ENCODE peak calls at places on chromosomes 12 and 14, in ten cellular contexts. R, A, J, M, E, O, Y, V, N and C are unnamed samples.

GRCh38 chr12:12882288-12882687 is 9.1 kb upstream of the GPRC5A start:
- DNase-seq in V (no peak), M (no peak), J (no peak), A (no peak), Y (no peak), R (no peak), E (no peak), N (no peak), O (no peak), C (no peak)

GRCh38 chr14:89013098-89013504 is 188.7 kb downstream of the TTC8 start:
- DNase-seq in E (peak; percentile 43), J (no peak), N (no peak), A (no peak), R (peak; percentile 90), V (peak; percentile 30), M (peak; percentile 80), Y (peak; percentile 82), O (peak; percentile 11), C (no peak)

GRCh38 chr14:51924600-51924999 is 64.2 kb downstream of the GNG2 start:
- DNase-seq in R (no peak), M (no peak), A (no peak), V (no peak), J (no peak), E (no peak), Y (no peak), O (no peak), N (no peak), C (no peak)

GRCh38 chr12:122866379-122866778 is 29.5 kb downstream of the VPS37B start:
- DNase-seq in N (no peak), Y (no peak), J (no peak), R (peak; percentile 74), M (no peak), E (no peak), V (no peak), A (no peak), O (no peak), C (no peak)

GRCh38 chr12:107884769-107885694 is 110.5 kb downstream of the ASCL4 start:
- DNase-seq in N (peak; percentile 32), A (peak; percentile 74), R (peak; percentile 58), Y (peak; percentile 53), E (peak; percentile 79), M (peak; percentile 82), J (peak; percentile 46), V (peak; percentile 78), O (peak; percentile 49), C (no peak)

GRCh38 chr12:70242695-70243509 is at the start of gene CNOT2:
- DNase-seq in N (peak; percentile 91), Y (peak; percentile 92), O (peak; percentile 93), A (peak; percentile 90), J (peak; percentile 89), E (peak; percentile 97), R (peak; percentile 85), M (peak; percentile 95), V (peak; percentile 95), C (no peak)

GRCh38 chr14:83071888-83072501 is 1538.3 kb upstream of the SEL1L start:
- DNase-seq in J (no peak), A (no peak), M (peak; percentile 67), N (no peak), R (peak; percentile 18), V (peak; percentile 10), E (peak; percentile 5), O (peak; percentile 19), Y (no peak), C (peak; percentile 26)

GRCh38 chr12:18250313-18250916 is 10.9 kb upstream of the PIK3C2G start:
- DNase-seq in J (peak; percentile 93), Y (peak; percentile 38), M (peak; percentile 79), A (peak; percentile 26), O (peak; percentile 76), E (peak; percentile 84), N (peak; percentile 60), V (peak; percentile 93), R (peak; percentile 59), C (peak; percentile 73)

GRCh38 chr14:89618309-89618708 is 201.3 kb upstream of the FOXN3 start:
- DNase-seq in A (peak; percentile 38), V (peak; percentile 66), E (peak; percentile 64), O (no peak), M (no peak), Y (peak; percentile 40), J (no peak), R (peak; percentile 12), N (peak; percentile 24), C (no peak)

GRCh38 chr12:81759215-81759991 is at the start of gene PPFIA2:
- DNase-seq in Y (peak; percentile 18), V (peak; percentile 50), R (no peak), J (peak; percentile 40), O (peak; percentile 4), E (peak; percentile 42), M (no peak), N (peak; percentile 71), A (peak; percentile 60), C (peak; percentile 14)

GRCh38 chr12:110266980-110267620 is 13.9 kb upstream of the ATP2A2 start:
- DNase-seq in J (no peak), O (peak; percentile 74), M (no peak), R (no peak), N (peak; percentile 77), Y (no peak), A (peak; percentile 53), E (peak; percentile 88), V (peak; percentile 79), C (no peak)

GRCh38 chr14:105026033-105026785 is 5.3 kb upstream of the CDCA4 start:
- DNase-seq in N (peak; percentile 91), O (peak; percentile 70), M (no peak), Y (no peak), A (no peak), R (no peak), J (no peak), E (peak; percentile 68), V (no peak), C (no peak)

GRCh38 chr14:54489318-54489683 is 521 bp upstream of the GMFB start:
- DNase-seq in A (no peak), O (no peak), Y (no peak), E (no peak), R (no peak), V (no peak), N (no peak), M (no peak), J (no peak), C (no peak)

GRCh38 chr12:54486173-54486867 is 11.2 kb upstream of the NCKAP1L start:
- DNase-seq in A (no peak), E (no peak), M (peak; percentile 57), N (no peak), V (no peak), R (no peak), J (no peak), Y (no peak), O (no peak), C (no peak)

GRCh38 chr12:104494816-104495158 is 38.0 kb downstream of the CHST11 start:
- DNase-seq in O (no peak), V (peak; percentile 8), R (no peak), M (no peak), E (peak; percentile 40), Y (no peak), N (no peak), A (no peak), J (no peak), C (no peak)

GRCh38 chr12:10307630-10308029 is at the start of gene KLRD1:
- DNase-seq in N (peak; percentile 22), R (no peak), E (peak; percentile 32), V (no peak), J (no peak), O (no peak), Y (no peak), A (no peak), M (no peak), C (no peak)

GRCh38 chr14:71714225-71714624 is 218.0 kb upstream of the RGS6 start:
- DNase-seq in M (no peak), V (peak; percentile 95), E (peak; percentile 95), Y (no peak), R (no peak), J (no peak), A (no peak), O (peak; percentile 90), N (peak; percentile 97), C (no peak)

GRCh38 chr12:97837401-97837800 is 374.8 kb downstream of the RMST start:
- DNase-seq in E (peak; percentile 31), O (no peak), M (no peak), A (no peak), N (peak; percentile 67), J (no peak), V (no peak), R (no peak), Y (no peak), C (no peak)

GRCh38 chr14:63046339-63047268 is 1.3 kb upstream of the KCNH5 start:
- DNase-seq in R (peak; percentile 17), M (no peak), N (no peak), V (no peak), A (peak; percentile 9), J (peak; percentile 16), Y (no peak), E (no peak), O (no peak), C (no peak)

GRCh38 chr14:33972522-33973162 is 21.8 kb upstream of the EGLN3 start:
- DNase-seq in N (no peak), O (no peak), V (no peak), R (no peak), E (no peak), A (no peak), M (no peak), Y (no peak), J (no peak), C (no peak)
- H3K9ac ChIP-seq in N (no peak overlapping the region), O (no peak overlapping the region), V (no peak overlapping the region), R (no peak overlapping the region), E (no peak overlapping the region), A (no peak overlapping the region), M (no peak overlapping the region), Y (no peak overlapping the region), J (no peak overlapping the region), C (no peak overlapping the region)

GRCh38 chr14:97219356-97220017 is 422.3 kb downstream of the VRK1 start:
- DNase-seq in M (no peak), J (no peak), V (no peak), R (no peak), Y (no peak), N (no peak), O (no peak), E (no peak), A (peak; percentile 10), C (no peak)
- H3K9ac ChIP-seq in M (no peak overlapping the region), J (peak overlapping the region; percentile 80), V (peak overlapping the region; percentile 39), R (no peak overlapping the region), Y (no peak overlapping the region), N (no peak overlapping the region), O (no peak overlapping the region), E (no peak overlapping the region), A (no peak overlapping the region), C (peak overlapping the region; percentile 98)

GRCh38 chr14:99660006-99660566 is 15.2 kb downstream of the HHIPL1 start:
- DNase-seq in M (no peak), V (no peak), N (no peak), R (no peak), A (no peak), O (no peak), E (peak; percentile 26), J (no peak), Y (no peak), C (no peak)
- H3K9ac ChIP-seq in M (no peak overlapping the region), V (no peak overlapping the region), N (no peak overlapping the region), R (no peak overlapping the region), A (no peak overlapping the region), O (no peak overlapping the region), E (no peak overlapping the region), J (no peak overlapping the region), Y (no peak overlapping the region), C (no peak overlapping the region)

DNA sequence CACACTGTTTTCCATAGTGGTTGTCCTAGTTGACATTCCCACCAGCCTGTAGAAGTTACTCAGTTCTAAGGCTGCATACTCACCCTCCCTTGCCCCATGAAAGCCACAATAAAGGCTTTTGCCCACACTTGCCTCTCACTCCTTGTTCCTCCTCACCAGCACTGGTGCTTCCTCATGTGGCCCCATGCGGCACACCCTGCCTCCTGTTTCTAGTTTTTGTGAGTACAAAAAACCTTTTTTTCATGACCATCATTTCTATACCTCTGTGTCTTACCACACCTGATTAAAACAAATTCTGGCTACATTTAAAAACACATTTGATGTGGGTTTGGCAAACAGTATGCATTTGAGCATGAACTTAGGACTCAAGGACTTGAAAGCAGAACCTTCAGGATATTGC is 40.7 kb upstream of the RIN3 start:
- DNase-seq in J (no peak), A (no peak), V (no peak), N (no peak), Y (no peak), O (no peak), R (no peak), E (peak; percentile 31), M (no peak), C (no peak)
- H3K9ac ChIP-seq in J (no peak overlapping the region), A (no peak overlapping the region), V (peak overlapping the region; percentile 35), N (no peak overlapping the region), Y (no peak overlapping the region), O (no peak overlapping the region), R (no peak overlapping the region), E (peak overlapping the region; percentile 60), M (no peak overlapping the region), C (no peak overlapping the region)